ENCODE peak calls at places on chromosome X, in five cellular contexts. M is H54; F is astrocyte of the hippocampus; O is pancreas; V is stimulated activated CD4-positive, alpha-beta T cell treated with anti-CD3 and anti-CD28 coated beads, Interleukin-4, amount 100 ng/mL, for 24 hours. P is an unnamed sample.

GRCh38 chrX:125444659-125445058 is 125.0 kb downstream of the TEX13C start:
- DNase-seq in M (no peak), F (peak; percentile 12), O (no peak), V (no peak), P (no peak)

GRCh38 chrX:23784487-23785301 is 1.7 kb downstream of the SAT1 start:
- DNase-seq in M (no peak), F (peak; percentile 47), O (no peak), V (no peak), P (no peak)

GRCh38 chrX:148929686-148930085 is 429.3 kb downstream of the AFF2 start:
- DNase-seq in M (no peak), F (peak; percentile 39), O (no peak), V (no peak), P (no peak)

GRCh38 chrX:130339408-130340222 is at the start of gene SLC25A14:
- DNase-seq in M (peak; percentile 49), F (peak; percentile 78), O (peak; percentile 66), V (peak; percentile 67), P (no peak)

GRCh38 chrX:46796574-46797191 is 37.8 kb upstream of the SLC9A7 start:
- DNase-seq in M (peak; percentile 12), F (peak; percentile 77), O (peak; percentile 52), V (peak; percentile 76), P (no peak)

GRCh38 chrX:314781-315595 is 3.6 kb downstream of the GTPBP6 start:
- DNase-seq in M (no peak), F (no peak), O (no peak), V (no peak), P (peak; percentile 93)

GRCh38 chrX:150696836-150697235 is 3.6 kb downstream of the MTMR1 start:
- DNase-seq in M (no peak), F (no peak), O (no peak), V (peak; percentile 18), P (no peak)

GRCh38 chrX:38260231-38260630 is 39.6 kb upstream of the SRPX start:
- DNase-seq in M (no peak), F (no peak), O (no peak), V (no peak), P (no peak)

GRCh38 chrX:40098264-40099045 is 697 bp upstream of the BCOR start:
- DNase-seq in M (no peak), F (peak; percentile 83), O (peak; percentile 58), V (peak; percentile 47), P (no peak)

GRCh38 chrX:15350329-15350996 is 15.1 kb upstream of the PIGA start:
- DNase-seq in M (no peak), F (no peak), O (no peak), V (no peak), P (no peak)

GRCh38 chrX:11787564-11787963 is 29.5 kb downstream of the MSL3 start:
- DNase-seq in M (no peak), F (peak; percentile 74), O (peak; percentile 15), V (peak; percentile 79), P (no peak)

GRCh38 chrX:112218388-112218787 is 135.8 kb upstream of the TRPC5 start:
- DNase-seq in M (no peak), F (no peak), O (no peak), V (no peak), P (no peak)

GRCh38 chrX:41923925-41924693 is 755 bp upstream of the CASK start:
- DNase-seq in M (no peak), F (peak; percentile 52), O (peak; percentile 9), V (peak; percentile 37), P (no peak)

GRCh38 chrX:122703762-122704161 is 480.3 kb upstream of the GRIA3 start:
- DNase-seq in M (no peak), F (peak; percentile 1), O (no peak), V (no peak), P (no peak)

GRCh38 chrX:38628587-38628986 is 67.2 kb downstream of the TSPAN7 start:
- DNase-seq in M (no peak), F (no peak), O (no peak), V (no peak), P (no peak)

GRCh38 chrX:40531056-40531826 is 49.5 kb upstream of the ATP6AP2 start:
- DNase-seq in M (no peak), F (no peak), O (no peak), V (no peak), P (no peak)

GRCh38 chrX:16834811-16835210 is 35.4 kb downstream of the RBBP7 start:
- DNase-seq in M (no peak), F (peak; percentile 32), O (no peak), V (no peak), P (no peak)

GRCh38 chrX:33307954-33308353 is 96.6 kb upstream of the DMD start:
- DNase-seq in M (no peak), F (no peak), O (no peak), V (no peak), P (no peak)

GRCh38 chrX:39816871-39817731 is 280.7 kb downstream of the BCOR start:
- DNase-seq in M (no peak), F (no peak), O (no peak), V (peak; percentile 12), P (no peak)

GRCh38 chrX:74383611-74384010 is 37.7 kb upstream of the SLC16A2 start:
- DNase-seq in M (peak; percentile 12), F (peak; percentile 63), O (peak; percentile 2), V (peak; percentile 3), P (no peak)

GRCh38 chrX:73262991-73263390 is 48.3 kb upstream of the NAP1L2 start:
- DNase-seq in M (no peak), F (peak; percentile 0), O (no peak), V (no peak), P (no peak)

P was measured in chondrocyte.